ENCODE peak calls at places on chromosomes 11 and 22, in ten cellular contexts. One of them, this sample, is unnamed.
A peak's percentile ranks its signal among the peaks of the same experiment; 100 is the strongest.

GRCh38 chr11:112453601-112454577 is 193.2 kb upstream of the PLET1 start:
- DNase-seq in activated naive CD4-positive, alpha-beta T cell: peak; percentile 15
- DNase-seq in colonic mucosa: peak; percentile 50
- DNase-seq in NCI-H1694 treated with DMSO at 0.1 percent for 48 hours: no peak
- DNase-seq in AG04450: no peak
- DNase-seq in stimulated activated CD4-positive, alpha-beta T cell treated with anti-CD3 and anti-CD28 coated beads, Interleukin-12 subunit alpha, Interleukin-12 subunit beta, amount 100 ng/mL, for 4 hours: peak; percentile 28
- DNase-seq in T-helper 2 cell: peak; percentile 10
- DNase-seq in GM20000: peak; percentile 42
- DNase-seq in HT-29: peak; percentile 77
- DNase-seq in hepatic stellate cell: no peak
- DNase-seq in this sample: peak; percentile 24

GRCh38 chr22:19607198-19608113 is 83.2 kb upstream of the CLDN5 start:
- DNase-seq in activated naive CD4-positive, alpha-beta T cell: peak; percentile 62
- DNase-seq in colonic mucosa: no peak
- DNase-seq in NCI-H1694 treated with DMSO at 0.1 percent for 48 hours: no peak
- DNase-seq in AG04450: no peak
- DNase-seq in stimulated activated CD4-positive, alpha-beta T cell treated with anti-CD3 and anti-CD28 coated beads, Interleukin-12 subunit alpha, Interleukin-12 subunit beta, amount 100 ng/mL, for 4 hours: no peak
- DNase-seq in T-helper 2 cell: no peak
- DNase-seq in GM20000: peak; percentile 33
- DNase-seq in HT-29: peak; percentile 52
- DNase-seq in hepatic stellate cell: no peak
- DNase-seq in this sample: peak; percentile 39

GRCh38 chr22:47121791-47122190 is 359.3 kb downstream of the TBC1D22A start:
- DNase-seq in activated naive CD4-positive, alpha-beta T cell: no peak
- DNase-seq in colonic mucosa: no peak
- DNase-seq in NCI-H1694 treated with DMSO at 0.1 percent for 48 hours: no peak
- DNase-seq in AG04450: no peak
- DNase-seq in stimulated activated CD4-positive, alpha-beta T cell treated with anti-CD3 and anti-CD28 coated beads, Interleukin-12 subunit alpha, Interleukin-12 subunit beta, amount 100 ng/mL, for 4 hours: no peak
- DNase-seq in T-helper 2 cell: no peak
- DNase-seq in GM20000: no peak
- DNase-seq in HT-29: no peak
- DNase-seq in hepatic stellate cell: no peak
- DNase-seq in this sample: no peak

GRCh38 chr11:61149624-61150615 is 11.3 kb downstream of the VPS37C start:
- DNase-seq in activated naive CD4-positive, alpha-beta T cell: no peak
- DNase-seq in colonic mucosa: no peak
- DNase-seq in NCI-H1694 treated with DMSO at 0.1 percent for 48 hours: no peak
- DNase-seq in AG04450: peak; percentile 20
- DNase-seq in stimulated activated CD4-positive, alpha-beta T cell treated with anti-CD3 and anti-CD28 coated beads, Interleukin-12 subunit alpha, Interleukin-12 subunit beta, amount 100 ng/mL, for 4 hours: no peak
- DNase-seq in T-helper 2 cell: no peak
- DNase-seq in GM20000: no peak
- DNase-seq in HT-29: peak; percentile 60
- DNase-seq in hepatic stellate cell: peak; percentile 38
- DNase-seq in this sample: peak; percentile 63

GRCh38 chr11:128095459-128096096 is 491.8 kb downstream of the ETS1 start:
- DNase-seq in activated naive CD4-positive, alpha-beta T cell: no peak
- DNase-seq in colonic mucosa: no peak
- DNase-seq in NCI-H1694 treated with DMSO at 0.1 percent for 48 hours: no peak
- DNase-seq in AG04450: peak; percentile 6
- DNase-seq in stimulated activated CD4-positive, alpha-beta T cell treated with anti-CD3 and anti-CD28 coated beads, Interleukin-12 subunit alpha, Interleukin-12 subunit beta, amount 100 ng/mL, for 4 hours: no peak
- DNase-seq in T-helper 2 cell: no peak
- DNase-seq in GM20000: no peak
- DNase-seq in HT-29: peak; percentile 79
- DNase-seq in hepatic stellate cell: peak; percentile 2
- DNase-seq in this sample: no peak

GRCh38 chr11:66371627-66372415 is at the start of gene SLC29A2:
- DNase-seq in activated naive CD4-positive, alpha-beta T cell: peak; percentile 78
- DNase-seq in colonic mucosa: peak; percentile 86
- DNase-seq in NCI-H1694 treated with DMSO at 0.1 percent for 48 hours: peak; percentile 47
- DNase-seq in AG04450: no peak
- DNase-seq in stimulated activated CD4-positive, alpha-beta T cell treated with anti-CD3 and anti-CD28 coated beads, Interleukin-12 subunit alpha, Interleukin-12 subunit beta, amount 100 ng/mL, for 4 hours: peak; percentile 81
- DNase-seq in T-helper 2 cell: peak; percentile 67
- DNase-seq in GM20000: peak; percentile 91
- DNase-seq in HT-29: peak; percentile 95
- DNase-seq in hepatic stellate cell: no peak
- DNase-seq in this sample: peak; percentile 77

GRCh38 chr22:49791682-49792081 is 36.0 kb downstream of the BRD1 start:
- DNase-seq in activated naive CD4-positive, alpha-beta T cell: no peak
- DNase-seq in colonic mucosa: no peak
- DNase-seq in NCI-H1694 treated with DMSO at 0.1 percent for 48 hours: no peak
- DNase-seq in AG04450: no peak
- DNase-seq in stimulated activated CD4-positive, alpha-beta T cell treated with anti-CD3 and anti-CD28 coated beads, Interleukin-12 subunit alpha, Interleukin-12 subunit beta, amount 100 ng/mL, for 4 hours: no peak
- DNase-seq in T-helper 2 cell: no peak
- DNase-seq in GM20000: no peak
- DNase-seq in HT-29: no peak
- DNase-seq in hepatic stellate cell: no peak
- DNase-seq in this sample: peak; percentile 45

GRCh38 chr11:6468712-6469495 is 4.8 kb downstream of the TRIM3 start:
- DNase-seq in activated naive CD4-positive, alpha-beta T cell: no peak
- DNase-seq in colonic mucosa: peak; percentile 91
- DNase-seq in NCI-H1694 treated with DMSO at 0.1 percent for 48 hours: no peak
- DNase-seq in AG04450: peak; percentile 57
- DNase-seq in stimulated activated CD4-positive, alpha-beta T cell treated with anti-CD3 and anti-CD28 coated beads, Interleukin-12 subunit alpha, Interleukin-12 subunit beta, amount 100 ng/mL, for 4 hours: no peak
- DNase-seq in T-helper 2 cell: no peak
- DNase-seq in GM20000: peak; percentile 87
- DNase-seq in HT-29: peak; percentile 90
- DNase-seq in hepatic stellate cell: peak; percentile 92
- DNase-seq in this sample: peak; percentile 79

GRCh38 chr22:41001722-41002122 is 50.5 kb downstream of the RBX1 start:
- DNase-seq in activated naive CD4-positive, alpha-beta T cell: no peak
- DNase-seq in colonic mucosa: no peak
- DNase-seq in NCI-H1694 treated with DMSO at 0.1 percent for 48 hours: no peak
- DNase-seq in AG04450: peak; percentile 7
- DNase-seq in stimulated activated CD4-positive, alpha-beta T cell treated with anti-CD3 and anti-CD28 coated beads, Interleukin-12 subunit alpha, Interleukin-12 subunit beta, amount 100 ng/mL, for 4 hours: no peak
- DNase-seq in T-helper 2 cell: no peak
- DNase-seq in GM20000: no peak
- DNase-seq in HT-29: peak; percentile 81
- DNase-seq in hepatic stellate cell: no peak
- DNase-seq in this sample: peak; percentile 8

GRCh38 chr22:49713003-49713402 is 114.7 kb downstream of the BRD1 start:
- DNase-seq in activated naive CD4-positive, alpha-beta T cell: no peak
- DNase-seq in colonic mucosa: no peak
- DNase-seq in NCI-H1694 treated with DMSO at 0.1 percent for 48 hours: no peak
- DNase-seq in AG04450: no peak
- DNase-seq in stimulated activated CD4-positive, alpha-beta T cell treated with anti-CD3 and anti-CD28 coated beads, Interleukin-12 subunit alpha, Interleukin-12 subunit beta, amount 100 ng/mL, for 4 hours: no peak
- DNase-seq in T-helper 2 cell: no peak
- DNase-seq in GM20000: no peak
- DNase-seq in HT-29: no peak
- DNase-seq in hepatic stellate cell: no peak
- DNase-seq in this sample: no peak

GRCh38 chr11:98568011-98568410 is 452.7 kb upstream of the CNTN5 start:
- DNase-seq in activated naive CD4-positive, alpha-beta T cell: no peak
- DNase-seq in colonic mucosa: no peak
- DNase-seq in NCI-H1694 treated with DMSO at 0.1 percent for 48 hours: peak; percentile 20
- DNase-seq in AG04450: no peak
- DNase-seq in stimulated activated CD4-positive, alpha-beta T cell treated with anti-CD3 and anti-CD28 coated beads, Interleukin-12 subunit alpha, Interleukin-12 subunit beta, amount 100 ng/mL, for 4 hours: no peak
- DNase-seq in T-helper 2 cell: no peak
- DNase-seq in GM20000: no peak
- DNase-seq in HT-29: no peak
- DNase-seq in hepatic stellate cell: no peak
- DNase-seq in this sample: no peak

GRCh38 chr11:46038529-46038928 is 82.7 kb downstream of the PHF21A start:
- DNase-seq in activated naive CD4-positive, alpha-beta T cell: no peak
- DNase-seq in colonic mucosa: no peak
- DNase-seq in NCI-H1694 treated with DMSO at 0.1 percent for 48 hours: no peak
- DNase-seq in AG04450: no peak
- DNase-seq in stimulated activated CD4-positive, alpha-beta T cell treated with anti-CD3 and anti-CD28 coated beads, Interleukin-12 subunit alpha, Interleukin-12 subunit beta, amount 100 ng/mL, for 4 hours: no peak
- DNase-seq in T-helper 2 cell: no peak
- DNase-seq in GM20000: no peak
- DNase-seq in HT-29: no peak
- DNase-seq in hepatic stellate cell: no peak
- DNase-seq in this sample: no peak

GRCh38 chr11:24683578-24683977 is 186.7 kb downstream of the LUZP2 start:
- DNase-seq in activated naive CD4-positive, alpha-beta T cell: no peak
- DNase-seq in colonic mucosa: no peak
- DNase-seq in NCI-H1694 treated with DMSO at 0.1 percent for 48 hours: no peak
- DNase-seq in AG04450: no peak
- DNase-seq in stimulated activated CD4-positive, alpha-beta T cell treated with anti-CD3 and anti-CD28 coated beads, Interleukin-12 subunit alpha, Interleukin-12 subunit beta, amount 100 ng/mL, for 4 hours: no peak
- DNase-seq in T-helper 2 cell: no peak
- DNase-seq in GM20000: no peak
- DNase-seq in HT-29: no peak
- DNase-seq in hepatic stellate cell: no peak
- DNase-seq in this sample: no peak

GRCh38 chr11:75667831-75668507 is 869 bp downstream of the MAP6 start:
- DNase-seq in activated naive CD4-positive, alpha-beta T cell: no peak
- DNase-seq in colonic mucosa: peak; percentile 22
- DNase-seq in NCI-H1694 treated with DMSO at 0.1 percent for 48 hours: peak; percentile 44
- DNase-seq in AG04450: no peak
- DNase-seq in stimulated activated CD4-positive, alpha-beta T cell treated with anti-CD3 and anti-CD28 coated beads, Interleukin-12 subunit alpha, Interleukin-12 subunit beta, amount 100 ng/mL, for 4 hours: no peak
- DNase-seq in T-helper 2 cell: no peak
- DNase-seq in GM20000: peak; percentile 77
- DNase-seq in HT-29: no peak
- DNase-seq in hepatic stellate cell: peak; percentile 46
- DNase-seq in this sample: no peak

GRCh38 chr11:113273720-113274119 is 40.7 kb upstream of the TTC12 start:
- DNase-seq in activated naive CD4-positive, alpha-beta T cell: no peak
- DNase-seq in colonic mucosa: no peak
- DNase-seq in NCI-H1694 treated with DMSO at 0.1 percent for 48 hours: no peak
- DNase-seq in AG04450: no peak
- DNase-seq in stimulated activated CD4-positive, alpha-beta T cell treated with anti-CD3 and anti-CD28 coated beads, Interleukin-12 subunit alpha, Interleukin-12 subunit beta, amount 100 ng/mL, for 4 hours: no peak
- DNase-seq in T-helper 2 cell: no peak
- DNase-seq in GM20000: no peak
- DNase-seq in HT-29: no peak
- DNase-seq in hepatic stellate cell: no peak
- DNase-seq in this sample: no peak

GRCh38 chr11:27497284-27497866 is 9.2 kb downstream of the LIN7C start:
- DNase-seq in activated naive CD4-positive, alpha-beta T cell: no peak
- DNase-seq in colonic mucosa: no peak
- DNase-seq in NCI-H1694 treated with DMSO at 0.1 percent for 48 hours: peak; percentile 15
- DNase-seq in AG04450: no peak
- DNase-seq in stimulated activated CD4-positive, alpha-beta T cell treated with anti-CD3 and anti-CD28 coated beads, Interleukin-12 subunit alpha, Interleukin-12 subunit beta, amount 100 ng/mL, for 4 hours: no peak
- DNase-seq in T-helper 2 cell: no peak
- DNase-seq in GM20000: no peak
- DNase-seq in HT-29: peak; percentile 63
- DNase-seq in hepatic stellate cell: no peak
- DNase-seq in this sample: peak; percentile 13

GRCh38 chr22:39463931-39464390 is 7.1 kb downstream of the MGAT3 start:
- DNase-seq in activated naive CD4-positive, alpha-beta T cell: no peak
- DNase-seq in colonic mucosa: no peak
- DNase-seq in NCI-H1694 treated with DMSO at 0.1 percent for 48 hours: no peak
- DNase-seq in AG04450: no peak
- DNase-seq in stimulated activated CD4-positive, alpha-beta T cell treated with anti-CD3 and anti-CD28 coated beads, Interleukin-12 subunit alpha, Interleukin-12 subunit beta, amount 100 ng/mL, for 4 hours: no peak
- DNase-seq in T-helper 2 cell: no peak
- DNase-seq in GM20000: no peak
- DNase-seq in HT-29: no peak
- DNase-seq in hepatic stellate cell: no peak
- DNase-seq in this sample: no peak

GRCh38 chr22:44286673-44287072 is 26.1 kb downstream of the SHISAL1 start:
- DNase-seq in activated naive CD4-positive, alpha-beta T cell: no peak
- DNase-seq in colonic mucosa: no peak
- DNase-seq in NCI-H1694 treated with DMSO at 0.1 percent for 48 hours: peak; percentile 41
- DNase-seq in AG04450: no peak
- DNase-seq in stimulated activated CD4-positive, alpha-beta T cell treated with anti-CD3 and anti-CD28 coated beads, Interleukin-12 subunit alpha, Interleukin-12 subunit beta, amount 100 ng/mL, for 4 hours: no peak
- DNase-seq in T-helper 2 cell: no peak
- DNase-seq in GM20000: no peak
- DNase-seq in HT-29: no peak
- DNase-seq in hepatic stellate cell: no peak
- DNase-seq in this sample: no peak

GRCh38 chr22:36352775-36353507 is 34.8 kb downstream of the MYH9 start:
- DNase-seq in activated naive CD4-positive, alpha-beta T cell: peak; percentile 47
- DNase-seq in colonic mucosa: no peak
- DNase-seq in NCI-H1694 treated with DMSO at 0.1 percent for 48 hours: no peak
- DNase-seq in AG04450: peak; percentile 72
- DNase-seq in stimulated activated CD4-positive, alpha-beta T cell treated with anti-CD3 and anti-CD28 coated beads, Interleukin-12 subunit alpha, Interleukin-12 subunit beta, amount 100 ng/mL, for 4 hours: no peak
- DNase-seq in T-helper 2 cell: peak; percentile 47
- DNase-seq in GM20000: no peak
- DNase-seq in HT-29: no peak
- DNase-seq in hepatic stellate cell: no peak
- DNase-seq in this sample: no peak

GRCh38 chr11:70107191-70107590 is 29.1 kb downstream of the ANO1 start:
- DNase-seq in activated naive CD4-positive, alpha-beta T cell: no peak
- DNase-seq in colonic mucosa: no peak
- DNase-seq in NCI-H1694 treated with DMSO at 0.1 percent for 48 hours: no peak
- DNase-seq in AG04450: no peak
- DNase-seq in stimulated activated CD4-positive, alpha-beta T cell treated with anti-CD3 and anti-CD28 coated beads, Interleukin-12 subunit alpha, Interleukin-12 subunit beta, amount 100 ng/mL, for 4 hours: no peak
- DNase-seq in T-helper 2 cell: no peak
- DNase-seq in GM20000: no peak
- DNase-seq in HT-29: no peak
- DNase-seq in hepatic stellate cell: no peak
- DNase-seq in this sample: no peak

GRCh38 chr11:18063131-18063530 is 17.1 kb upstream of the TPH1 start:
- DNase-seq in activated naive CD4-positive, alpha-beta T cell: no peak
- DNase-seq in colonic mucosa: no peak
- DNase-seq in NCI-H1694 treated with DMSO at 0.1 percent for 48 hours: no peak
- DNase-seq in AG04450: no peak
- DNase-seq in stimulated activated CD4-positive, alpha-beta T cell treated with anti-CD3 and anti-CD28 coated beads, Interleukin-12 subunit alpha, Interleukin-12 subunit beta, amount 100 ng/mL, for 4 hours: no peak
- DNase-seq in T-helper 2 cell: no peak
- DNase-seq in GM20000: no peak
- DNase-seq in HT-29: peak; percentile 88
- DNase-seq in hepatic stellate cell: no peak
- DNase-seq in this sample: no peak

GRCh38 chr11:2777396-2777795 is 77.6 kb upstream of the KCNQ1OT1 start:
- DNase-seq in activated naive CD4-positive, alpha-beta T cell: no peak
- DNase-seq in colonic mucosa: peak; percentile 17
- DNase-seq in NCI-H1694 treated with DMSO at 0.1 percent for 48 hours: no peak
- DNase-seq in AG04450: no peak
- DNase-seq in stimulated activated CD4-positive, alpha-beta T cell treated with anti-CD3 and anti-CD28 coated beads, Interleukin-12 subunit alpha, Interleukin-12 subunit beta, amount 100 ng/mL, for 4 hours: no peak
- DNase-seq in T-helper 2 cell: no peak
- DNase-seq in GM20000: no peak
- DNase-seq in HT-29: no peak
- DNase-seq in hepatic stellate cell: peak; percentile 81
- DNase-seq in this sample: no peak

GRCh38 chr11:100682247-100682969 is 4.7 kb upstream of the ARHGAP42 start:
- DNase-seq in activated naive CD4-positive, alpha-beta T cell: no peak
- DNase-seq in colonic mucosa: no peak
- DNase-seq in NCI-H1694 treated with DMSO at 0.1 percent for 48 hours: no peak
- DNase-seq in AG04450: no peak
- DNase-seq in stimulated activated CD4-positive, alpha-beta T cell treated with anti-CD3 and anti-CD28 coated beads, Interleukin-12 subunit alpha, Interleukin-12 subunit beta, amount 100 ng/mL, for 4 hours: no peak
- DNase-seq in T-helper 2 cell: no peak
- DNase-seq in GM20000: peak; percentile 34
- DNase-seq in HT-29: peak; percentile 72
- DNase-seq in hepatic stellate cell: no peak
- DNase-seq in this sample: peak; percentile 17

GRCh38 chr11:132886335-132886734 is 646.0 kb downstream of the OPCML start:
- DNase-seq in activated naive CD4-positive, alpha-beta T cell: no peak
- DNase-seq in colonic mucosa: no peak
- DNase-seq in NCI-H1694 treated with DMSO at 0.1 percent for 48 hours: no peak
- DNase-seq in AG04450: peak; percentile 75
- DNase-seq in stimulated activated CD4-positive, alpha-beta T cell treated with anti-CD3 and anti-CD28 coated beads, Interleukin-12 subunit alpha, Interleukin-12 subunit beta, amount 100 ng/mL, for 4 hours: no peak
- DNase-seq in T-helper 2 cell: no peak
- DNase-seq in GM20000: no peak
- DNase-seq in HT-29: no peak
- DNase-seq in hepatic stellate cell: peak; percentile 42
- DNase-seq in this sample: no peak

GRCh38 chr11:39817248-39817647 is 1642.2 kb downstream of the LRRC4C start:
- DNase-seq in activated naive CD4-positive, alpha-beta T cell: no peak
- DNase-seq in colonic mucosa: no peak
- DNase-seq in NCI-H1694 treated with DMSO at 0.1 percent for 48 hours: no peak
- DNase-seq in AG04450: no peak
- DNase-seq in stimulated activated CD4-positive, alpha-beta T cell treated with anti-CD3 and anti-CD28 coated beads, Interleukin-12 subunit alpha, Interleukin-12 subunit beta, amount 100 ng/mL, for 4 hours: no peak
- DNase-seq in T-helper 2 cell: no peak
- DNase-seq in GM20000: no peak
- DNase-seq in HT-29: no peak
- DNase-seq in hepatic stellate cell: no peak
- DNase-seq in this sample: no peak

GRCh38 chr22:37187552-37187890 is 526 bp downstream of the C1QTNF6 start:
- DNase-seq in activated naive CD4-positive, alpha-beta T cell: no peak
- DNase-seq in colonic mucosa: peak; percentile 73
- DNase-seq in NCI-H1694 treated with DMSO at 0.1 percent for 48 hours: no peak
- DNase-seq in AG04450: no peak
- DNase-seq in stimulated activated CD4-positive, alpha-beta T cell treated with anti-CD3 and anti-CD28 coated beads, Interleukin-12 subunit alpha, Interleukin-12 subunit beta, amount 100 ng/mL, for 4 hours: no peak
- DNase-seq in T-helper 2 cell: no peak
- DNase-seq in GM20000: no peak
- DNase-seq in HT-29: peak; percentile 64
- DNase-seq in hepatic stellate cell: peak; percentile 51
- DNase-seq in this sample: peak; percentile 44

GRCh38 chr22:29658171-29658570 is 54.7 kb downstream of the NF2 start:
- DNase-seq in activated naive CD4-positive, alpha-beta T cell: no peak
- DNase-seq in colonic mucosa: no peak
- DNase-seq in NCI-H1694 treated with DMSO at 0.1 percent for 48 hours: no peak
- DNase-seq in AG04450: no peak
- DNase-seq in stimulated activated CD4-positive, alpha-beta T cell treated with anti-CD3 and anti-CD28 coated beads, Interleukin-12 subunit alpha, Interleukin-12 subunit beta, amount 100 ng/mL, for 4 hours: no peak
- DNase-seq in T-helper 2 cell: no peak
- DNase-seq in GM20000: no peak
- DNase-seq in HT-29: no peak
- DNase-seq in hepatic stellate cell: no peak
- DNase-seq in this sample: no peak

GRCh38 chr22:26548984-26549383 is 36.7 kb upstream of the TFIP11 start:
- DNase-seq in activated naive CD4-positive, alpha-beta T cell: no peak
- DNase-seq in colonic mucosa: no peak
- DNase-seq in NCI-H1694 treated with DMSO at 0.1 percent for 48 hours: no peak
- DNase-seq in AG04450: no peak
- DNase-seq in stimulated activated CD4-positive, alpha-beta T cell treated with anti-CD3 and anti-CD28 coated beads, Interleukin-12 subunit alpha, Interleukin-12 subunit beta, amount 100 ng/mL, for 4 hours: no peak
- DNase-seq in T-helper 2 cell: no peak
- DNase-seq in GM20000: no peak
- DNase-seq in HT-29: no peak
- DNase-seq in hepatic stellate cell: no peak
- DNase-seq in this sample: no peak

This sample was measured in small intestine.